ENCODE peak calls at places on chromosome X, in ten cellular contexts. L is right lobe of liver, P is erythroblast, V is breast epithelium, A is transverse colon, X is HCT116, U is adrenal gland, Z is IMR-90, Y is K562, T is heart left ventricle. M is an unnamed sample.

GRCh38 chrX:51894697-51895336 is 1.4 kb downstream of the MAGED1 start:
- DNase-seq in L (peak), P (peak), V (no peak), A (peak), X (no peak), U (peak), Z (peak), Y (no peak), T (peak), M (no peak)

GRCh38 chrX:320126-320783 is 1.7 kb upstream of the GTPBP6 start:
- DNase-seq in L (peak), P (no peak), V (no peak), A (peak), X (no peak), U (peak), Z (peak), Y (no peak), T (peak), M (no peak)

GRCh38 chrX:44012484-44013096 is 39.4 kb upstream of the NDP start:
- DNase-seq in L (no peak), P (no peak), V (peak), A (peak), X (peak), U (peak), Z (peak), Y (no peak), T (peak), M (peak)

GRCh38 chrX:16082470-16083085 is 40.8 kb upstream of the GRPR start:
- DNase-seq in L (no peak), P (no peak), V (no peak), A (no peak), X (no peak), U (no peak), Z (no peak), Y (no peak), T (no peak), M (no peak)

GRCh38 chrX:46770817-46771163 is 11.9 kb upstream of the SLC9A7 start:
- DNase-seq in L (no peak), P (no peak), V (no peak), A (no peak), X (no peak), U (no peak), Z (peak), Y (no peak), T (no peak), M (no peak)

GRCh38 chrX:21745756-21746155 is 12.2 kb downstream of the SMPX start:
- DNase-seq in L (no peak), P (peak), V (no peak), A (peak), X (no peak), U (peak), Z (peak), Y (peak), T (peak), M (no peak)

GRCh38 chrX:8191022-8191421 is 20.0 kb upstream of the VCX2 start:
- DNase-seq in L (no peak), P (no peak), V (peak), A (peak), X (no peak), U (no peak), Z (no peak), Y (no peak), T (no peak), M (no peak)

GRCh38 chrX:37405954-37406353 is 56.8 kb downstream of the PRRG1 start:
- DNase-seq in L (no peak), P (peak), V (no peak), A (no peak), X (no peak), U (no peak), Z (peak), Y (no peak), T (no peak), M (no peak)

GRCh38 chrX:109839694-109840358 is 106.8 kb upstream of the ACSL4 start:
- DNase-seq in L (no peak), P (peak), V (no peak), A (no peak), X (peak), U (peak), Z (no peak), Y (peak), T (no peak), M (no peak)

GRCh38 chrX:139905743-139906142 is 27.1 kb downstream of the ATP11C start:
- DNase-seq in L (no peak), P (no peak), V (no peak), A (no peak), X (no peak), U (no peak), Z (no peak), Y (no peak), T (no peak), M (no peak)

GRCh38 chrX:44291468-44292116 is 51.9 kb downstream of the EFHC2 start:
- DNase-seq in L (no peak), P (no peak), V (no peak), A (no peak), X (no peak), U (no peak), Z (no peak), Y (no peak), T (no peak), M (no peak)

GRCh38 chrX:21996872-21997271 is 35.3 kb upstream of the PHEX start:
- DNase-seq in L (no peak), P (peak), V (no peak), A (no peak), X (no peak), U (no peak), Z (peak), Y (no peak), T (no peak), M (no peak)

GRCh38 chrX:50893466-50893865 is 17.1 kb upstream of the BMP15 start:
- DNase-seq in L (no peak), P (no peak), V (no peak), A (no peak), X (no peak), U (no peak), Z (no peak), Y (no peak), T (no peak), M (no peak)

GRCh38 chrX:20965270-20966044 is 408.8 kb upstream of the CNKSR2 start:
- DNase-seq in L (no peak), P (no peak), V (no peak), A (no peak), X (no peak), U (no peak), Z (no peak), Y (no peak), T (no peak), M (no peak)

GRCh38 chrX:108309144-108309543 is 129.1 kb downstream of the COL4A6 start:
- DNase-seq in L (no peak), P (no peak), V (no peak), A (no peak), X (peak), U (no peak), Z (peak), Y (no peak), T (no peak), M (no peak)

GRCh38 chrX:1417921-1418875 is 26.3 kb upstream of the SLC25A6 start:
- DNase-seq in L (no peak), P (no peak), V (no peak), A (no peak), X (no peak), U (no peak), Z (no peak), Y (no peak), T (no peak), M (no peak)

GRCh38 chrX:131944936-131945902 is 77.9 kb upstream of the STK26 start:
- DNase-seq in L (no peak), P (no peak), V (no peak), A (no peak), X (no peak), U (no peak), Z (no peak), Y (peak), T (no peak), M (no peak)

GRCh38 chrX:74551934-74552333 is 62.5 kb downstream of the RLIM start:
- DNase-seq in L (no peak), P (no peak), V (no peak), A (no peak), X (no peak), U (no peak), Z (no peak), Y (no peak), T (no peak), M (no peak)

GRCh38 chrX:9279271-9279596 is 185.6 kb upstream of the TBL1X start:
- DNase-seq in L (no peak), P (no peak), V (no peak), A (no peak), X (no peak), U (no peak), Z (peak), Y (no peak), T (no peak), M (no peak)

GRCh38 chrX:18424482-18425198 is 768 bp upstream of the CDKL5 start:
- DNase-seq in L (no peak), P (peak), V (no peak), A (peak), X (no peak), U (peak), Z (peak), Y (no peak), T (peak), M (no peak)

GRCh38 chrX:6163761-6164160 is 64.9 kb downstream of the NLGN4X start:
- DNase-seq in L (no peak), P (no peak), V (no peak), A (no peak), X (no peak), U (no peak), Z (no peak), Y (no peak), T (no peak), M (no peak)

GRCh38 chrX:29065477-29065876 is 478.2 kb downstream of the IL1RAPL1 start:
- DNase-seq in L (no peak), P (no peak), V (no peak), A (no peak), X (no peak), U (no peak), Z (no peak), Y (no peak), T (no peak), M (no peak)

GRCh38 chrX:68998716-68999115 is 166.5 kb downstream of the PJA1 start:
- DNase-seq in L (no peak), P (no peak), V (no peak), A (peak), X (no peak), U (no peak), Z (no peak), Y (no peak), T (no peak), M (no peak)

GRCh38 chrX:10104958-10105658 is 51.7 kb upstream of the CLCN4 start:
- DNase-seq in L (no peak), P (no peak), V (no peak), A (no peak), X (no peak), U (no peak), Z (no peak), Y (no peak), T (no peak), M (no peak)

GRCh38 chrX:55695227-55696018 is 22.1 kb upstream of the RRAGB start:
- DNase-seq in L (no peak), P (no peak), V (no peak), A (no peak), X (no peak), U (no peak), Z (no peak), Y (no peak), T (no peak), M (no peak)

GRCh38 chrX:150155396-150156048 is 207.6 kb upstream of the MAMLD1 start:
- DNase-seq in L (no peak), P (no peak), V (no peak), A (peak), X (no peak), U (peak), Z (peak), Y (no peak), T (peak), M (peak)

GRCh38 chrX:2463973-2464676 is 36.7 kb downstream of the DHRSX start:
- DNase-seq in L (peak), P (no peak), V (no peak), A (no peak), X (peak), U (no peak), Z (no peak), Y (peak), T (no peak), M (no peak)

GRCh38 chrX:70169281-70169680 is 8.0 kb upstream of the DGAT2L6 start:
- DNase-seq in L (no peak), P (no peak), V (no peak), A (no peak), X (no peak), U (no peak), Z (no peak), Y (no peak), T (no peak), M (no peak)

GRCh38 chrX:12974217-12974796 is 603 bp upstream of the TMSB4X start:
- DNase-seq in L (peak), P (peak), V (peak), A (peak), X (no peak), U (peak), Z (peak), Y (peak), T (peak), M (no peak)

GRCh38 chrX:12974797-12975669 is at the start of gene TMSB4X:
- DNase-seq in L (peak), P (peak), V (peak), A (peak), X (no peak), U (peak), Z (peak), Y (peak), T (peak), M (no peak)

GRCh38 chrX:12977761-12978204 is 2.9 kb downstream of the TMSB4X start:
- DNase-seq in L (no peak), P (no peak), V (no peak), A (no peak), X (no peak), U (no peak), Z (no peak), Y (no peak), T (no peak), M (no peak)

GRCh38 chrX:12975670-12975965 is 708 bp downstream of the TMSB4X start:
- DNase-seq in L (no peak), P (no peak), V (no peak), A (no peak), X (no peak), U (no peak), Z (no peak), Y (no peak), T (peak), M (no peak)

GRCh38 chrX:12975999-12976558 is 1.2 kb downstream of the TMSB4X start:
- DNase-seq in L (peak), P (peak), V (no peak), A (no peak), X (no peak), U (no peak), Z (peak), Y (peak), T (peak), M (no peak)
- TF ChIP-seq POLR2A in L (no peak), P (no peak), V (no peak), A (no peak), X (no peak), U (peak), Z (no peak), Y (no peak), T (no peak), M (no peak)

DNA sequence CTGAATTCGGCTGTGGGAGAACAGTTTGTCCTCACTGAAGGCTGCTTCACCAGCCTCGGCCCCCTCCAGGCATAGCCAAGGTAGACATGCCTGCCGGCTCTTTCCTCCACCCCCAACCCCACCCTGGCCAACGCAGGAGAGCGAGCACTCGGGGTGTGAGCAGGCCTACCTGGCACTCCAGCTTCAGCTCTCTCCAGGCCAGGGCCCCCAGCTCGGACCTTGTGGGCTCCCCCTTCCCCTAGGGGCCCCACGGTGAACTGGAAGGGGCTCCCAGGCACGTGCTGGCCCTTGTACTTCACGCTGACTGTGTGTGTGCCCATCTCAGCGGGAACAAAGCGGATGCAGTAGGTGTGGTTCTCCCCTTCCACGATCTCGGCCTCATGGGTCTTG is 22.4 kb downstream of the FLNA start:
- DNase-seq in L (no peak), P (no peak), V (no peak), A (peak), X (no peak), U (no peak), Z (no peak), Y (no peak), T (no peak), M (no peak)
- TF ChIP-seq POLR2A in L (no peak), P (no peak), V (no peak), A (no peak), X (no peak), U (no peak), Z (no peak), Y (no peak), T (no peak), M (no peak)

GRCh38 chrX:106615041-106615440 is 3.3 kb downstream of the RADX start:
- DNase-seq in L (no peak), P (no peak), V (no peak), A (no peak), X (no peak), U (no peak), Z (no peak), Y (no peak), T (no peak), M (no peak)

GRCh38 chrX:106612403-106612789 is 618 bp downstream of the RADX start:
- DNase-seq in L (no peak), P (no peak), V (no peak), A (no peak), X (no peak), U (no peak), Z (no peak), Y (no peak), T (no peak), M (no peak)

GRCh38 chrX:106613277-106613676 is 1.5 kb downstream of the RADX start:
- DNase-seq in L (no peak), P (no peak), V (no peak), A (no peak), X (no peak), U (no peak), Z (no peak), Y (no peak), T (no peak), M (no peak)

GRCh38 chrX:106611323-106611681 is 476 bp upstream of the RADX start:
- DNase-seq in L (no peak), P (no peak), V (no peak), A (no peak), X (no peak), U (no peak), Z (no peak), Y (no peak), T (no peak), M (no peak)

GRCh38 chrX:106611682-106612402 is at the start of gene RADX:
- DNase-seq in L (peak), P (peak), V (peak), A (peak), X (peak), U (peak), Z (peak), Y (peak), T (peak), M (peak)
- TF ChIP-seq POLR2A in L (peak), P (peak), V (no peak), A (peak), X (peak), U (peak), Z (no peak), Y (no peak), T (no peak), M (no peak)

GRCh38 chrX:49167740-49168108 is 4.0 kb upstream of the PLP2 start:
- DNase-seq in L (no peak), P (no peak), V (no peak), A (no peak), X (no peak), U (no peak), Z (no peak), Y (no peak), T (no peak), M (no peak)

GRCh38 chrX:49164589-49165360 is 2.2 kb downstream of the MAGIX start:
- DNase-seq in L (peak), P (no peak), V (no peak), A (no peak), X (no peak), U (no peak), Z (no peak), Y (no peak), T (no peak), M (no peak)

GRCh38 chrX:49163555-49164419 is 1.2 kb downstream of the MAGIX start:
- DNase-seq in L (peak), P (peak), V (peak), A (peak), X (peak), U (peak), Z (peak), Y (peak), T (peak), M (peak)

GRCh38 chrX:49165901-49166881 is 3.6 kb downstream of the MAGIX start:
- DNase-seq in L (peak), P (peak), V (peak), A (peak), X (peak), U (peak), Z (peak), Y (peak), T (peak), M (no peak)

GRCh38 chrX:49166914-49167739 is 4.6 kb downstream of the MAGIX start:
- DNase-seq in L (peak), P (peak), V (peak), A (peak), X (no peak), U (peak), Z (peak), Y (peak), T (peak), M (peak)
- TF ChIP-seq POLR2A in L (no peak), P (peak), V (no peak), A (peak), X (peak), U (peak), Z (peak), Y (peak), T (no peak), M (no peak)

GRCh38 chrX:97308161-97308560 is 424.5 kb downstream of the RPA4 start:
- DNase-seq in L (no peak), P (peak), V (no peak), A (no peak), X (no peak), U (no peak), Z (peak), Y (no peak), T (no peak), M (no peak)

GRCh38 chrX:97311066-97311778 is 427.5 kb downstream of the RPA4 start:
- DNase-seq in L (no peak), P (peak), V (no peak), A (no peak), X (no peak), U (no peak), Z (no peak), Y (no peak), T (no peak), M (no peak)

GRCh38 chrX:97309717-97310116 is 426.0 kb downstream of the RPA4 start:
- DNase-seq in L (no peak), P (peak), V (no peak), A (no peak), X (no peak), U (no peak), Z (no peak), Y (no peak), T (no peak), M (no peak)

GRCh38 chrX:97306771-97307470 is 423.2 kb downstream of the RPA4 start:
- DNase-seq in L (no peak), P (no peak), V (no peak), A (no peak), X (no peak), U (no peak), Z (no peak), Y (no peak), T (no peak), M (no peak)

GRCh38 chrX:97310373-97310772 is 426.7 kb downstream of the RPA4 start:
- DNase-seq in L (no peak), P (peak), V (no peak), A (no peak), X (no peak), U (no peak), Z (peak), Y (no peak), T (no peak), M (no peak)
- TF ChIP-seq POLR2A in L (no peak), P (no peak), V (no peak), A (no peak), X (no peak), U (no peak), Z (no peak), Y (no peak), T (no peak), M (no peak)

GRCh38 chrX:75781618-75782017 is 3.4 kb downstream of the MAGEE2 start:
- DNase-seq in L (no peak), P (no peak), V (no peak), A (no peak), X (no peak), U (peak), Z (no peak), Y (no peak), T (peak), M (no peak)
- TF ChIP-seq POLR2A in L (no peak), P (no peak), V (no peak), A (no peak), X (no peak), U (no peak), Z (no peak), Y (no peak), T (no peak), M (no peak)